ENCODE peak calls at places on chromosomes 5 and 9, in nine cellular contexts. P is A673, W is H1, T is aorta, D is transverse colon, I is MM.1S, S is GM23338, M is psoas muscle, C is cardiac muscle cell. Q is an unnamed sample. For H3K36me3, the result is how much of the 10 kb centered on the place peaks cover.

GRCh38 chr5:136201870-136202269 is 8.9 kb upstream of the SMIM32 start:
- DNase-seq in C (no peak), P (no peak), D (no peak), S (no peak), M (no peak), T (no peak), W (peak), I (no peak), Q (no peak)

GRCh38 chr5:113489299-113489698 is 1.0 kb upstream of the MCC start:
- DNase-seq in P (peak), M (peak), T (no peak), W (no peak), I (peak), D (no peak), C (peak), S (no peak), Q (no peak)

GRCh38 chr5:111584651-111585050 is 72.3 kb upstream of the STARD4 start:
- DNase-seq in C (peak), T (no peak), P (peak), S (no peak), M (no peak), I (no peak), D (no peak), W (no peak), Q (no peak)

GRCh38 chr5:175394601-175395000 is 49.4 kb downstream of the DRD1 start:
- DNase-seq in W (no peak), P (no peak), C (no peak), I (no peak), T (no peak), D (no peak), M (no peak), S (no peak), Q (no peak)

GRCh38 chr5:171852255-171852681 is 66.7 kb downstream of the SMIM23 start:
- DNase-seq in C (no peak), W (no peak), T (no peak), D (no peak), S (peak), P (peak), I (no peak), M (no peak), Q (no peak)

GRCh38 chr9:108182270-108182669 is 673.5 kb downstream of the ACTL7B start:
- DNase-seq in S (no peak), M (no peak), W (no peak), T (no peak), D (no peak), C (no peak), I (no peak), P (no peak), Q (no peak)

GRCh38 chr5:122163151-122164069 is 34.1 kb downstream of the ZNF474 start:
- DNase-seq in D (no peak), T (no peak), C (peak), M (peak), S (no peak), W (no peak), I (no peak), P (peak), Q (no peak)

GRCh38 chr5:82129723-82130285 is 148.3 kb downstream of the RPS23 start:
- DNase-seq in S (no peak), D (no peak), I (no peak), M (no peak), C (no peak), W (no peak), T (no peak), P (no peak), Q (no peak)

GRCh38 chr5:111670826-111671492 is 86.0 kb downstream of the NREP start:
- DNase-seq in M (no peak), D (no peak), T (no peak), S (peak), P (no peak), I (no peak), C (no peak), W (no peak), Q (no peak)

GRCh38 chr5:72441861-72442540 is 65.2 kb downstream of the ZNF366 start:
- DNase-seq in I (no peak), P (no peak), D (no peak), S (no peak), W (no peak), C (peak), T (no peak), M (no peak), Q (no peak)

GRCh38 chr9:7780261-7780988 is 19.2 kb downstream of the DMAC1 start:
- DNase-seq in W (no peak), P (no peak), T (no peak), M (no peak), C (peak), D (no peak), I (no peak), S (no peak), Q (no peak)

GRCh38 chr5:180799902-180800801 is 2.5 kb downstream of the MGAT1 start:
- DNase-seq in S (no peak), D (no peak), T (no peak), I (no peak), M (no peak), P (no peak), C (peak), W (no peak), Q (no peak)

GRCh38 chr5:10695055-10695649 is 65.9 kb downstream of the DAP start:
- DNase-seq in D (peak), C (peak), I (no peak), S (peak), P (peak), W (peak), M (peak), T (peak), Q (peak)

GRCh38 chr9:133114451-133114885 is 6.6 kb downstream of the RALGDS start:
- DNase-seq in T (peak), I (no peak), C (no peak), M (peak), P (peak), S (no peak), D (no peak), W (no peak), Q (no peak)

GRCh38 chr5:54480296-54480695 is 24.8 kb downstream of the HSPB3 start:
- DNase-seq in M (no peak), P (no peak), D (no peak), C (peak), S (no peak), T (no peak), I (no peak), W (no peak), Q (no peak)

GRCh38 chr5:173472164-173472563 is 143.9 kb upstream of the STC2 start:
- DNase-seq in I (no peak), T (no peak), M (peak), P (peak), D (peak), W (no peak), C (peak), S (no peak), Q (peak)

GRCh38 chr9:7369384-7369821 is 430.2 kb downstream of the DMAC1 start:
- DNase-seq in D (no peak), P (peak), S (no peak), C (no peak), I (no peak), W (no peak), T (no peak), M (no peak), Q (no peak)

GRCh38 chr5:14675865-14676300 is 11.4 kb downstream of the OTULIN start:
- DNase-seq in T (no peak), P (no peak), M (no peak), C (no peak), W (no peak), D (no peak), I (peak), S (no peak), Q (no peak)

GRCh38 chr5:14316471-14316870 is 173.3 kb downstream of the TRIO start:
- DNase-seq in S (no peak), M (no peak), I (no peak), T (no peak), D (no peak), C (peak), W (no peak), P (no peak), Q (peak)

GRCh38 chr9:20271107-20271506 is 351.2 kb downstream of the MLLT3 start:
- DNase-seq in M (no peak), I (no peak), W (no peak), S (no peak), P (peak), C (no peak), D (no peak), T (no peak), Q (no peak)

GRCh38 chr5:106454651-106455415 is 1215.9 kb downstream of the EFNA5 start:
- DNase-seq in I (no peak), T (no peak), D (no peak), S (peak), C (peak), W (peak), P (peak), M (no peak), Q (no peak)

GRCh38 chr5:107301959-107302840 is 368.5 kb downstream of the EFNA5 start:
- DNase-seq in S (no peak), T (no peak), M (no peak), P (no peak), W (no peak), D (no peak), C (no peak), I (no peak), Q (no peak)

GRCh38 chr9:19032411-19032810 is 598 bp downstream of the SAXO1 start:
- DNase-seq in W (no peak), I (no peak), P (no peak), T (no peak), D (no peak), S (no peak), M (no peak), C (peak), Q (peak)

GRCh38 chr9:121350993-121351561 is 19.0 kb downstream of the STOM start:
- DNase-seq in I (no peak), S (no peak), D (peak), P (peak), T (peak), C (peak), M (peak), W (no peak), Q (peak)

GRCh38 chr9:129944501-129945116 is 98.4 kb downstream of the FNBP1 start:
- DNase-seq in D (no peak), S (no peak), T (no peak), W (no peak), P (peak), C (no peak), I (no peak), M (no peak), Q (no peak)

GRCh38 chr5:18686253-18686652 is 1052.0 kb downstream of the TAF11L14 start:
- DNase-seq in T (no peak), S (no peak), C (no peak), P (no peak), I (no peak), W (no peak), M (no peak), D (no peak), Q (no peak)

GRCh38 chr9:134899168-134899567 is 18.5 kb downstream of the FCN1 start:
- DNase-seq in S (no peak), W (no peak), I (no peak), M (no peak), P (no peak), T (no peak), C (no peak), D (no peak), Q (no peak)
- H3K36me3 ChIP-seq in S (under half), W (under half), I (under half), M (under half), P (under half), T (under half), C (under half), D (under half), Q (under half)

DNA sequence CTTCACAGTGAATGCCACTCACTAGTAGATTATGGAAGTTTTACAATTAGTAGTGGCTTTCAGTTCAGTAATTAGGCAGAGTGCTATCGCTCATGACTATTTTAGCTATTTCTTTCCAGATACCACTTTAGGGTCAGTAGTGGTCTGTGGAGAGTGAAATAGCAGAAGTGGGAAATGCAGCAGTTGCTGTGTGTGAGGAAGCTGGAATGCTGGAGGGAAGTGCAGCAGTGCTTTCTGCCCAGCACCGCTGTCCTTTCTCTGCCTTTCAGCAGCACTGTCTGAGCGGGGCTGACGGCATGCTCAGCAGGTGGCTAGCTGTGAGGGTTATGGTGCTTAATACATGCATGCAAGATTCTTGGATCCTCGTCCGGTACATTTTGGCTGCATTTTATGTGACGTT is 213.9 kb downstream of the PBX3 start:
- DNase-seq in D (no peak), W (no peak), T (no peak), P (peak), I (no peak), S (no peak), M (no peak), C (no peak), Q (no peak)
- H3K36me3 ChIP-seq in D (under half), W (under half), T (under half), P (under half), I (under half), S (under half), M (under half), C (under half), Q (under half)

DNA sequence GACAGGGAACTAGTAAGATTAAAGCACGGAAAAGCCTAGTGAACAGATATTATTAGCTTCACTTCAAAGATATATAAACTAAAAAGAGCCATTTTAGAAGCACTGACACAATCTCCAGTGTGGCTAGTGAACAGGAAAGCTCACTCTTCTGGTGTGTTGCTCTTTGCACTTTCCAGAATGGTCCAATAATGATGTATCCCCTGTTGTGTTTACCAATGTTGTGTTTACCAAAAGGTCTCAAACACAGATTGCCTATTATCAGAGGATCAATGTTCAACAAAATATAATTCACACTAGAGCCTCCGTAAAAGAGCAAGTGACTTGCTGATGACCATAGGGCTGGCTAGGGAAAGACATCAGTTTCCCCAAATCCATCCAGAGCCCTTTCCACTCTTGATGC is 11.6 kb downstream of the KLHL3 start:
- DNase-seq in I (no peak), T (no peak), C (no peak), W (no peak), S (no peak), M (no peak), D (no peak), P (no peak), Q (no peak)
- H3K36me3 ChIP-seq in I (under half), T (under half), C (under half), W (under half), S (under half), M (under half), D (under half), P (under half), Q (under half)

DNA sequence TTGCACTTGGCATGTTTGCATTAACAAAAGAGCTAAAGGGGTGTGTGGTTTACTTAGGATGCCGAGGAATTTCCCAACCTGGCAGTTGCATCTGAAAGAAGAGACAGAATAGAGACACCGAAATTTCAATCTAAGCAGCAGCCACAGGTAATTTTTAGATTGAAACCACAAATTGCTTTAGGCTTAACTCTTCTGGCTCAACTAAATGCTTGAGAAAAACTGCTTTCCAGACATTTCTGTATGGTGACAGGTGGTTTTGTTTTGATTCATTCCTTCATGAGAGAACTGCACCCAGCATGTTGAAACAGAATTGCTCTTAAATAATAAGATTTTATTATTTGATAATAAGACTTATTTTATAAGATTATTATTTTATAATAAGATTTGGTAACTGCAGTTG is 21.5 kb downstream of the SECISBP2 start:
- DNase-seq in P (no peak), M (no peak), D (no peak), C (no peak), I (peak), S (no peak), W (no peak), T (no peak), Q (no peak)
- H3K36me3 ChIP-seq in P (half or more), M (half or more), D (half or more), C (under half), I (under half), S (half or more), W (under half), T (under half), Q (under half)

GRCh38 chr5:83516962-83517750 is 45.6 kb downstream of the VCAN start:
- DNase-seq in T (no peak), W (no peak), S (no peak), M (no peak), C (peak), D (no peak), I (no peak), P (no peak), Q (no peak)
- H3K36me3 ChIP-seq in T (under half), W (under half), S (under half), M (under half), C (half or more), D (under half), I (under half), P (under half), Q (under half)